ENCODE peak calls at places on chromosomes 5 and 9, in five cellular contexts. One of them, this sample, is unnamed. For H3K36me3, the result is how much of the 10 kb centered on the place peaks cover.

GRCh38 chr9:71004196-71004595 is 117.2 kb downstream of the TRPM3 start:
- DNase-seq in IMR-90: peak
- DNase-seq in Peyer's patch: no peak
- DNase-seq in adrenal gland: no peak
- DNase-seq in ovary: no peak
- DNase-seq in this sample: no peak

GRCh38 chr5:156076912-156077311 is 250.1 kb upstream of the SGCD start:
- DNase-seq in IMR-90: no peak
- DNase-seq in ovary: no peak
- DNase-seq in adrenal gland: no peak
- DNase-seq in Peyer's patch: no peak
- DNase-seq in this sample: no peak

GRCh38 chr9:87685871-87686519 is 39.9 kb upstream of the CTSL start:
- DNase-seq in IMR-90: peak
- DNase-seq in Peyer's patch: no peak
- DNase-seq in ovary: no peak
- DNase-seq in adrenal gland: peak
- DNase-seq in this sample: no peak

GRCh38 chr9:134852906-134853654 is 27.5 kb upstream of the FCN2 start:
- DNase-seq in IMR-90: no peak
- DNase-seq in Peyer's patch: no peak
- DNase-seq in adrenal gland: peak
- DNase-seq in ovary: peak
- DNase-seq in this sample: no peak

GRCh38 chr5:16179936-16180788 is 571 bp upstream of the MARCHF11 start:
- DNase-seq in ovary: no peak
- DNase-seq in IMR-90: no peak
- DNase-seq in adrenal gland: no peak
- DNase-seq in Peyer's patch: no peak
- DNase-seq in this sample: no peak

GRCh38 chr5:75054110-75054930 is 2.0 kb upstream of the GCNT4 start:
- DNase-seq in IMR-90: peak
- DNase-seq in ovary: no peak
- DNase-seq in Peyer's patch: no peak
- DNase-seq in adrenal gland: peak
- DNase-seq in this sample: peak

GRCh38 chr5:31638286-31638685 is 645 bp upstream of the PDZD2 start:
- DNase-seq in IMR-90: no peak
- DNase-seq in adrenal gland: peak
- DNase-seq in ovary: peak
- DNase-seq in Peyer's patch: no peak
- DNase-seq in this sample: peak

GRCh38 chr5:179121667-179122111 is 61.5 kb downstream of the ZNF354C start:
- DNase-seq in ovary: peak
- DNase-seq in adrenal gland: no peak
- DNase-seq in IMR-90: no peak
- DNase-seq in Peyer's patch: no peak
- DNase-seq in this sample: no peak

GRCh38 chr9:33263131-33263935 is 1.2 kb downstream of the BAG1 start:
- DNase-seq in Peyer's patch: no peak
- DNase-seq in adrenal gland: no peak
- DNase-seq in ovary: peak
- DNase-seq in IMR-90: no peak
- DNase-seq in this sample: no peak

GRCh38 chr5:111748304-111748763 is 8.7 kb downstream of the NREP start:
- DNase-seq in Peyer's patch: no peak
- DNase-seq in IMR-90: peak
- DNase-seq in ovary: no peak
- DNase-seq in adrenal gland: peak
- DNase-seq in this sample: no peak

GRCh38 chr5:125695994-125696679 is 727.1 kb upstream of the GRAMD2B start:
- DNase-seq in IMR-90: peak
- DNase-seq in ovary: no peak
- DNase-seq in Peyer's patch: no peak
- DNase-seq in adrenal gland: no peak
- DNase-seq in this sample: no peak

GRCh38 chr5:64606926-64607325 is 83.4 kb upstream of the SHISAL2B start:
- DNase-seq in Peyer's patch: no peak
- DNase-seq in ovary: no peak
- DNase-seq in adrenal gland: no peak
- DNase-seq in IMR-90: no peak
- DNase-seq in this sample: no peak

GRCh38 chr5:77076961-77077820 is 9.9 kb downstream of the ZBED3 start:
- DNase-seq in Peyer's patch: peak
- DNase-seq in adrenal gland: peak
- DNase-seq in ovary: peak
- DNase-seq in IMR-90: peak
- DNase-seq in this sample: peak

GRCh38 chr9:35844628-35845301 is 15.7 kb downstream of the TMEM8B start:
- DNase-seq in Peyer's patch: no peak
- DNase-seq in ovary: no peak
- DNase-seq in adrenal gland: peak
- DNase-seq in IMR-90: peak
- DNase-seq in this sample: no peak

GRCh38 chr5:73841641-73842040 is 215.6 kb downstream of the ARHGEF28 start:
- DNase-seq in IMR-90: no peak
- DNase-seq in adrenal gland: no peak
- DNase-seq in Peyer's patch: no peak
- DNase-seq in ovary: no peak
- DNase-seq in this sample: no peak

GRCh38 chr9:129995409-129996160 is 47.4 kb downstream of the FNBP1 start:
- DNase-seq in adrenal gland: peak
- DNase-seq in ovary: no peak
- DNase-seq in Peyer's patch: no peak
- DNase-seq in IMR-90: peak
- DNase-seq in this sample: no peak

GRCh38 chr9:91800473-91800872 is 149.6 kb downstream of the ROR2 start:
- DNase-seq in Peyer's patch: peak
- DNase-seq in IMR-90: no peak
- DNase-seq in adrenal gland: no peak
- DNase-seq in ovary: no peak
- DNase-seq in this sample: no peak

GRCh38 chr9:1373445-1373844 is 323.3 kb downstream of the DMRT2 start:
- DNase-seq in adrenal gland: no peak
- DNase-seq in ovary: no peak
- DNase-seq in IMR-90: no peak
- DNase-seq in Peyer's patch: no peak
- DNase-seq in this sample: no peak

GRCh38 chr9:89422151-89422918 is 75.6 kb downstream of the SEMA4D start:
- DNase-seq in adrenal gland: no peak
- DNase-seq in Peyer's patch: no peak
- DNase-seq in IMR-90: peak
- DNase-seq in ovary: no peak
- DNase-seq in this sample: no peak

GRCh38 chr9:133477992-133478850 is 678 bp downstream of the SLC2A6 start:
- DNase-seq in IMR-90: peak
- DNase-seq in adrenal gland: no peak
- DNase-seq in Peyer's patch: no peak
- DNase-seq in ovary: no peak
- DNase-seq in this sample: no peak

GRCh38 chr9:35940474-35941467 is 17.2 kb downstream of the OR2S2 start:
- DNase-seq in IMR-90: no peak
- DNase-seq in Peyer's patch: no peak
- DNase-seq in adrenal gland: no peak
- DNase-seq in ovary: no peak
- DNase-seq in this sample: no peak

GRCh38 chr5:59174248-59174844 is 591.5 kb downstream of the RAB3C start:
- DNase-seq in adrenal gland: peak
- DNase-seq in ovary: no peak
- DNase-seq in Peyer's patch: no peak
- DNase-seq in IMR-90: peak
- DNase-seq in this sample: peak

GRCh38 chr9:129365196-129365595 is 187.1 kb upstream of the IER5L start:
- DNase-seq in IMR-90: peak
- DNase-seq in ovary: no peak
- DNase-seq in Peyer's patch: no peak
- DNase-seq in adrenal gland: no peak
- DNase-seq in this sample: no peak

GRCh38 chr9:130112244-130113151 is 58.8 kb downstream of the GPR107 start:
- DNase-seq in IMR-90: peak
- DNase-seq in Peyer's patch: peak
- DNase-seq in ovary: no peak
- DNase-seq in adrenal gland: peak
- DNase-seq in this sample: peak

GRCh38 chr9:133712221-133713100 is 25.7 kb downstream of the SARDH start:
- DNase-seq in adrenal gland: no peak
- DNase-seq in IMR-90: no peak
- DNase-seq in Peyer's patch: no peak
- DNase-seq in ovary: no peak
- DNase-seq in this sample: no peak

GRCh38 chr5:42360061-42360460 is 63.2 kb upstream of the GHR start:
- DNase-seq in IMR-90: peak
- DNase-seq in Peyer's patch: no peak
- DNase-seq in ovary: no peak
- DNase-seq in adrenal gland: peak
- DNase-seq in this sample: no peak

GRCh38 chr9:14348241-14349140 is 34.5 kb upstream of the NFIB start:
- DNase-seq in IMR-90: no peak
- DNase-seq in ovary: no peak
- DNase-seq in adrenal gland: no peak
- DNase-seq in Peyer's patch: peak
- DNase-seq in this sample: peak

GRCh38 chr9:35859310-35859994 is 10.7 kb downstream of the OR13J1 start:
- DNase-seq in Peyer's patch: no peak
- DNase-seq in ovary: no peak
- DNase-seq in adrenal gland: peak
- DNase-seq in IMR-90: peak
- DNase-seq in this sample: peak

GRCh38 chr5:67677422-67677970 is 480.9 kb upstream of the CD180 start:
- DNase-seq in Peyer's patch: no peak
- DNase-seq in adrenal gland: no peak
- DNase-seq in ovary: no peak
- DNase-seq in IMR-90: no peak
- DNase-seq in this sample: no peak

GRCh38 chr5:132473608-132474007 is 17.0 kb downstream of the IRF1 start:
- DNase-seq in IMR-90: no peak
- DNase-seq in ovary: no peak
- DNase-seq in Peyer's patch: no peak
- DNase-seq in adrenal gland: peak
- DNase-seq in this sample: peak

GRCh38 chr9:106983346-106983745 is 120.4 kb downstream of the ZNF462 start:
- DNase-seq in ovary: no peak
- DNase-seq in IMR-90: no peak
- DNase-seq in adrenal gland: no peak
- DNase-seq in Peyer's patch: no peak
- DNase-seq in this sample: no peak

GRCh38 chr5:40981420-40981819 is 72.1 kb downstream of the C7 start:
- DNase-seq in ovary: no peak
- DNase-seq in Peyer's patch: no peak
- DNase-seq in adrenal gland: no peak
- DNase-seq in IMR-90: peak
- DNase-seq in this sample: no peak

GRCh38 chr5:19987594-19988345 is at the start of gene CDH18:
- DNase-seq in adrenal gland: no peak
- DNase-seq in Peyer's patch: no peak
- DNase-seq in IMR-90: peak
- DNase-seq in ovary: peak
- DNase-seq in this sample: no peak

GRCh38 chr9:118059520-118060278 is 355.5 kb downstream of the TLR4 start:
- DNase-seq in ovary: peak
- DNase-seq in IMR-90: no peak
- DNase-seq in adrenal gland: no peak
- DNase-seq in Peyer's patch: no peak
- DNase-seq in this sample: no peak

GRCh38 chr9:97670586-97670985 is 26.6 kb downstream of the XPA start:
- DNase-seq in ovary: no peak
- DNase-seq in Peyer's patch: no peak
- DNase-seq in IMR-90: no peak
- DNase-seq in adrenal gland: no peak
- DNase-seq in this sample: no peak
- H3K36me3 ChIP-seq in ovary: under half
- H3K36me3 ChIP-seq in Peyer's patch: under half
- H3K36me3 ChIP-seq in IMR-90: half or more
- H3K36me3 ChIP-seq in adrenal gland: under half
- H3K36me3 ChIP-seq in this sample: half or more

GRCh38 chr5:150521939-150522503 is 14.1 kb downstream of the NDST1 start:
- DNase-seq in IMR-90: no peak
- DNase-seq in ovary: no peak
- DNase-seq in Peyer's patch: no peak
- DNase-seq in adrenal gland: no peak
- DNase-seq in this sample: no peak

GRCh38 chr5:150520747-150521521 is 13.0 kb downstream of the NDST1 start:
- DNase-seq in IMR-90: no peak
- DNase-seq in ovary: no peak
- DNase-seq in Peyer's patch: no peak
- DNase-seq in adrenal gland: no peak
- DNase-seq in this sample: no peak

GRCh38 chr5:150521522-150521817 is 13.5 kb downstream of the NDST1 start:
- DNase-seq in IMR-90: no peak
- DNase-seq in adrenal gland: no peak
- DNase-seq in Peyer's patch: no peak
- DNase-seq in ovary: no peak
- DNase-seq in this sample: no peak

GRCh38 chr5:150523472-150524350 is 15.8 kb downstream of the NDST1 start:
- DNase-seq in IMR-90: peak
- DNase-seq in Peyer's patch: no peak
- DNase-seq in adrenal gland: peak
- DNase-seq in ovary: no peak
- DNase-seq in this sample: peak

GRCh38 chr5:150522504-150523464 is 14.9 kb downstream of the NDST1 start:
- DNase-seq in IMR-90: no peak
- DNase-seq in Peyer's patch: no peak
- DNase-seq in ovary: no peak
- DNase-seq in adrenal gland: no peak
- DNase-seq in this sample: no peak
- TF ChIP-seq POLR2A in IMR-90: no peak
- TF ChIP-seq POLR2A in Peyer's patch: no peak
- TF ChIP-seq POLR2A in ovary: no peak
- TF ChIP-seq POLR2A in adrenal gland: no peak
- TF ChIP-seq POLR2A in this sample: no peak

GRCh38 chr9:114344188-114344566 is 14.5 kb downstream of the ORM2 start:
- DNase-seq in adrenal gland: no peak
- DNase-seq in ovary: no peak
- DNase-seq in IMR-90: no peak
- DNase-seq in Peyer's patch: no peak
- DNase-seq in this sample: no peak

GRCh38 chr9:114343471-114344187 is 14.0 kb downstream of the ORM2 start:
- DNase-seq in adrenal gland: no peak
- DNase-seq in ovary: no peak
- DNase-seq in Peyer's patch: no peak
- DNase-seq in IMR-90: peak
- DNase-seq in this sample: no peak

GRCh38 chr9:114346146-114346545 is 16.5 kb downstream of the ORM2 start:
- DNase-seq in IMR-90: no peak
- DNase-seq in Peyer's patch: no peak
- DNase-seq in ovary: no peak
- DNase-seq in adrenal gland: peak
- DNase-seq in this sample: no peak

GRCh38 chr9:114345493-114346065 is 15.9 kb downstream of the ORM2 start:
- DNase-seq in Peyer's patch: no peak
- DNase-seq in IMR-90: no peak
- DNase-seq in ovary: no peak
- DNase-seq in adrenal gland: no peak
- DNase-seq in this sample: no peak

GRCh38 chr9:114344692-114345091 is 15.0 kb downstream of the ORM2 start:
- DNase-seq in adrenal gland: no peak
- DNase-seq in Peyer's patch: no peak
- DNase-seq in ovary: no peak
- DNase-seq in IMR-90: no peak
- DNase-seq in this sample: peak
- H3K36me3 ChIP-seq in adrenal gland: under half
- H3K36me3 ChIP-seq in Peyer's patch: under half
- H3K36me3 ChIP-seq in ovary: under half
- H3K36me3 ChIP-seq in IMR-90: half or more
- H3K36me3 ChIP-seq in this sample: under half

GRCh38 chr9:98142182-98142924 is 23.3 kb upstream of the TRIM14 start:
- DNase-seq in Peyer's patch: peak
- DNase-seq in ovary: no peak
- DNase-seq in IMR-90: no peak
- DNase-seq in adrenal gland: peak
- DNase-seq in this sample: peak
- TF ChIP-seq POLR2A in Peyer's patch: peak
- TF ChIP-seq POLR2A in ovary: no peak
- TF ChIP-seq POLR2A in IMR-90: no peak
- TF ChIP-seq POLR2A in adrenal gland: no peak
- TF ChIP-seq POLR2A in this sample: no peak

This sample was measured in thyroid gland.